ENCODE peak calls at places on chromosomes 16 and 17, in eight cellular contexts. X is CD8-positive, alpha-beta memory T cell; G is fibroblast of lung; A is BE2C; Q is right lobe of liver; I is lung; P is HCT116; W is testis. M is an unnamed sample.
A peak's percentile ranks its signal among the peaks of the same experiment; 100 is the strongest.

GRCh38 chr17:67260051-67260987 is 15.3 kb upstream of the HELZ start:
- DNase-seq in X (no peak), G (peak; percentile 95), A (no peak), Q (peak; percentile 32), I (peak; percentile 72), P (no peak), W (peak; percentile 51), M (no peak)

GRCh38 chr17:19728114-19728495 is 11.7 kb upstream of the SLC47A2 start:
- DNase-seq in X (no peak), G (peak; percentile 72), A (peak; percentile 81), Q (peak; percentile 90), I (peak; percentile 78), P (no peak), W (peak; percentile 89), M (peak; percentile 95)

GRCh38 chr16:30663820-30664528 is 5.7 kb downstream of the FBRS start:
- DNase-seq in X (no peak), G (no peak), A (no peak), Q (no peak), I (no peak), P (no peak), W (no peak), M (no peak)

GRCh38 chr17:48587276-48588073 is 2.6 kb downstream of the HOXB3 start:
- DNase-seq in X (no peak), G (peak; percentile 90), A (no peak), Q (no peak), I (no peak), P (no peak), W (no peak), M (no peak)

GRCh38 chr17:47945080-47945479 is 3.7 kb downstream of the PNPO start:
- DNase-seq in X (no peak), G (no peak), A (no peak), Q (no peak), I (no peak), P (no peak), W (peak; percentile 78), M (no peak)

GRCh38 chr17:71666047-71666446 is 454.8 kb upstream of the SOX9 start:
- DNase-seq in X (no peak), G (no peak), A (no peak), Q (no peak), I (no peak), P (no peak), W (no peak), M (no peak)

GRCh38 chr16:81779540-81780320 is 639 bp downstream of the PLCG2 start:
- DNase-seq in X (no peak), G (no peak), A (no peak), Q (peak; percentile 66), I (peak; percentile 51), P (no peak), W (no peak), M (peak; percentile 33)

GRCh38 chr16:67544329-67544841 is 15.8 kb downstream of the RIPOR1 start:
- DNase-seq in X (no peak), G (no peak), A (no peak), Q (no peak), I (no peak), P (no peak), W (no peak), M (no peak)

GRCh38 chr16:12971216-12971615 is 69.8 kb downstream of the SHISA9 start:
- DNase-seq in X (no peak), G (no peak), A (peak; percentile 13), Q (no peak), I (no peak), P (no peak), W (peak; percentile 22), M (no peak)

GRCh38 chr17:77783991-77784820 is 174.3 kb upstream of the TNRC6C start:
- DNase-seq in X (peak; percentile 70), G (no peak), A (no peak), Q (no peak), I (no peak), P (no peak), W (no peak), M (no peak)

GRCh38 chr17:44981221-44981968 is 13.3 kb upstream of the C1QL1 start:
- DNase-seq in X (no peak), G (peak; percentile 91), A (no peak), Q (peak; percentile 61), I (no peak), P (no peak), W (no peak), M (no peak)

GRCh38 chr17:31653710-31654109 is 205.3 kb downstream of the COPRS start:
- DNase-seq in X (no peak), G (peak; percentile 21), A (no peak), Q (no peak), I (no peak), P (no peak), W (no peak), M (no peak)

GRCh38 chr17:44557653-44558285 is 485 bp downstream of the FZD2 start:
- DNase-seq in X (no peak), G (peak; percentile 73), A (peak; percentile 60), Q (peak; percentile 38), I (no peak), P (no peak), W (peak; percentile 63), M (peak; percentile 84)

GRCh38 chr16:12995721-12996372 is 94.4 kb downstream of the SHISA9 start:
- DNase-seq in X (no peak), G (no peak), A (no peak), Q (no peak), I (no peak), P (no peak), W (no peak), M (no peak)

GRCh38 chr16:16029431-16030011 is 80.1 kb downstream of the ABCC1 start:
- DNase-seq in X (no peak), G (peak; percentile 79), A (no peak), Q (no peak), I (no peak), P (no peak), W (no peak), M (no peak)

GRCh38 chr16:2511128-2511785 is 2.5 kb upstream of the ATP6V0C start:
- DNase-seq in X (no peak), G (peak; percentile 70), A (no peak), Q (peak; percentile 54), I (peak; percentile 51), P (no peak), W (peak; percentile 61), M (peak; percentile 92)

GRCh38 chr17:60744355-60744958 is 66.8 kb downstream of the BCAS3 start:
- DNase-seq in X (no peak), G (peak; percentile 25), A (no peak), Q (no peak), I (no peak), P (no peak), W (no peak), M (no peak)

GRCh38 chr17:79983456-79983855 is 52.2 kb downstream of the TBC1D16 start:
- DNase-seq in X (no peak), G (no peak), A (no peak), Q (peak; percentile 32), I (no peak), P (no peak), W (no peak), M (peak; percentile 57)

GRCh38 chr16:85428168-85428898 is 184.8 kb upstream of the GSE1 start:
- DNase-seq in X (peak; percentile 49), G (no peak), A (peak; percentile 56), Q (peak; percentile 37), I (no peak), P (peak; percentile 38), W (peak; percentile 49), M (peak; percentile 83)

GRCh38 chr16:68823401-68823800 is 19.9 kb upstream of the TANGO6 start:
- DNase-seq in X (no peak), G (peak; percentile 70), A (no peak), Q (no peak), I (no peak), P (no peak), W (no peak), M (no peak)

GRCh38 chr17:42001729-42002128 is 15.5 kb downstream of the DNAJC7 start:
- DNase-seq in X (no peak), G (no peak), A (no peak), Q (no peak), I (no peak), P (no peak), W (no peak), M (no peak)

GRCh38 chr17:41992576-41992975 is 24.7 kb downstream of the DNAJC7 start:
- DNase-seq in X (no peak), G (no peak), A (no peak), Q (no peak), I (no peak), P (no peak), W (no peak), M (no peak)

GRCh38 chr17:41998497-41998896 is 18.7 kb downstream of the DNAJC7 start:
- DNase-seq in X (no peak), G (no peak), A (no peak), Q (no peak), I (no peak), P (no peak), W (no peak), M (no peak)

GRCh38 chr17:42000399-42001076 is 16.7 kb downstream of the DNAJC7 start:
- DNase-seq in X (no peak), G (no peak), A (no peak), Q (no peak), I (no peak), P (no peak), W (no peak), M (no peak)

GRCh38 chr17:41996855-41997164 is 20.4 kb downstream of the DNAJC7 start:
- DNase-seq in X (no peak), G (no peak), A (no peak), Q (no peak), I (no peak), P (no peak), W (no peak), M (no peak)
- H3K4me3 ChIP-seq in X (no peak overlapping the region), G (no peak overlapping the region), A (no peak overlapping the region), Q (no peak overlapping the region), I (no peak overlapping the region), P (peak overlapping the region; percentile 36), W (no peak overlapping the region), M (no peak overlapping the region)

DNA sequence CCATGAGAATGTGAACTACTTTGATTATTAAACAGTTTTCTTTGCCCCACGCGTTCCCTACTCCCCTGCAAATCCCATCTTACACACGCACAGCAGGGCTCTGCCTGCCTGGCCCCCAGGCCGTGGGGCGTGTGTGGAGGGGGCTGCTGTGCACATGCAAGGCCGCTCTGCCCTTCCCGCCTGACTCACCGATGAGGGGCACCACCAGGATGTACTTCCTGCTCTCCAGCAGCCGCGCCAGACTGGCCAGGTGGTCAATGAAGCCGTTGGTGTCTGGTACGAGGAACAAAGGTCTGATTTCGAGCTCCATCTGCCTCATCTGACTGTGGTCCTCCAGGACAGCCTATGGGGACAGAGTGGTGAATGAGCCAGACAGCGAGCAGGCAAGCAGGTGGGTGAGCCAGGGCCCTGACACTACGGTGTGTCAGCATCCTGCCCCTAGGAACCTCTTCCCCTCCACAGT is 13.7 kb downstream of the HIC1 start:
- DNase-seq in X (no peak), G (no peak), A (peak; percentile 62), Q (no peak), I (no peak), P (no peak), W (no peak), M (peak; percentile 53)
- H3K4me1 ChIP-seq in X (peaks cover 29% of the 10 kb centered on the region), G (peaks cover 81% of the 10 kb centered on the region), A (peaks cover 5% of the 10 kb centered on the region), Q (peaks cover 6% of the 10 kb centered on the region), I (no peaks in the 10 kb centered on the region), P (no peaks in the 10 kb centered on the region), W (peaks cover 65% of the 10 kb centered on the region), M (peaks cover 15% of the 10 kb centered on the region)

GRCh38 chr17:57384219-57384618 is 127.9 kb downstream of the MSI2 start:
- DNase-seq in X (no peak), G (no peak), A (no peak), Q (no peak), I (no peak), P (no peak), W (no peak), M (no peak)
- H3K9me3 ChIP-seq in X (no peaks in the 10 kb centered on the region), G (no peaks in the 10 kb centered on the region), A (peaks cover 4% of the 10 kb centered on the region), Q (peaks cover 7% of the 10 kb centered on the region), I (peaks cover 18% of the 10 kb centered on the region), P (peaks cover 30% of the 10 kb centered on the region), W (no peaks in the 10 kb centered on the region), M (no peaks in the 10 kb centered on the region)

GRCh38 chr17:8152981-8153549 is 861 bp upstream of the PER1 start:
- DNase-seq in X (no peak), G (no peak), A (no peak), Q (peak; percentile 24), I (no peak), P (no peak), W (no peak), M (peak; percentile 44)
- H3K4me3 ChIP-seq in X (peak overlapping the region; percentile 60), G (no peak overlapping the region), A (peak overlapping the region; percentile 32), Q (peak overlapping the region; percentile 79), I (no peak overlapping the region), P (peak overlapping the region; percentile 95), W (peak overlapping the region; percentile 73), M (peak overlapping the region; percentile 15)

M was measured in right cardiac atrium.